ENCODE peak calls at places on chromosomes 12 and 14, in six cellular contexts. S is IMR-90, R is H9, E is mesendoderm, X is neuronal stem cell, O is H1. K is an unnamed sample.

GRCh38 chr14:55152052-55152753 is 23.2 kb downstream of the LGALS3 start:
- DNase-seq in S (peak; percentile 81), R (no peak), E (no peak), X (no peak), O (no peak), K (peak; percentile 60)

GRCh38 chr12:42386310-42386709 is 60.3 kb downstream of the PPHLN1 start:
- DNase-seq in S (no peak), R (no peak), E (peak; percentile 16), X (no peak), O (no peak), K (no peak)

GRCh38 chr12:47856094-47856493 is 36.4 kb upstream of the HDAC7 start:
- DNase-seq in S (no peak), R (no peak), E (no peak), X (no peak), O (no peak), K (no peak)

GRCh38 chr12:56146492-56147460 is 5.6 kb upstream of the MYL6B start:
- DNase-seq in S (no peak), R (no peak), E (no peak), X (no peak), O (no peak), K (no peak)

GRCh38 chr12:95788637-95789036 is 1.9 kb downstream of the NTN4 start:
- DNase-seq in S (peak; percentile 68), R (no peak), E (no peak), X (no peak), O (no peak), K (peak; percentile 47)

GRCh38 chr12:13559318-13559978 is 362.9 kb downstream of the EMP1 start:
- DNase-seq in S (no peak), R (no peak), E (no peak), X (no peak), O (no peak), K (no peak)

GRCh38 chr14:72699852-72700257 is 194.0 kb downstream of the DPF3 start:
- DNase-seq in S (peak; percentile 83), R (no peak), E (peak; percentile 36), X (no peak), O (no peak), K (peak; percentile 70)

GRCh38 chr12:123269395-123269892 is 2.2 kb downstream of the CDK2AP1 start:
- DNase-seq in S (peak; percentile 61), R (peak; percentile 78), E (peak; percentile 90), X (peak; percentile 82), O (peak; percentile 81), K (peak; percentile 81)

GRCh38 chr12:27305673-27306504 is 26.7 kb upstream of the BMAL2 start:
- DNase-seq in S (peak; percentile 65), R (no peak), E (peak; percentile 27), X (no peak), O (no peak), K (peak; percentile 58)

GRCh38 chr14:52129733-52130132 is 60.9 kb upstream of the NID2 start:
- DNase-seq in S (no peak), R (no peak), E (no peak), X (no peak), O (no peak), K (peak; percentile 90)

GRCh38 chr14:96272777-96273471 is 16.9 kb downstream of the BDKRB1 start:
- DNase-seq in S (peak; percentile 76), R (peak; percentile 3), E (no peak), X (no peak), O (peak; percentile 16), K (no peak)

GRCh38 chr14:102201369-102201748 is 61.7 kb downstream of the WDR20 start:
- DNase-seq in S (no peak), R (no peak), E (no peak), X (no peak), O (no peak), K (no peak)

GRCh38 chr12:105292705-105293104 is 37.8 kb upstream of the C12orf75 start:
- DNase-seq in S (peak; percentile 31), R (no peak), E (no peak), X (no peak), O (no peak), K (no peak)

GRCh38 chr12:21580748-21581495 is 23.7 kb downstream of the GYS2 start:
- DNase-seq in S (no peak), R (no peak), E (no peak), X (no peak), O (no peak), K (no peak)

GRCh38 chr12:117098361-117099217 is 627 bp downstream of the TESC start:
- DNase-seq in S (no peak), R (no peak), E (no peak), X (no peak), O (peak; percentile 62), K (no peak)

GRCh38 chr12:117097159-117097558 is 2.1 kb downstream of the TESC start:
- DNase-seq in S (no peak), R (no peak), E (no peak), X (no peak), O (no peak), K (no peak)

GRCh38 chr12:117098071-117098360 is 1.2 kb downstream of the TESC start:
- DNase-seq in S (no peak), R (no peak), E (no peak), X (no peak), O (no peak), K (no peak)

GRCh38 chr12:117093918-117094630 is 5.1 kb downstream of the TESC start:
- DNase-seq in S (no peak), R (no peak), E (no peak), X (no peak), O (no peak), K (no peak)

GRCh38 chr12:117096643-117097042 is 2.6 kb downstream of the TESC start:
- DNase-seq in S (no peak), R (no peak), E (no peak), X (no peak), O (no peak), K (no peak)
- H2BK15ac ChIP-seq in S (no peak overlapping the region), R (no peak overlapping the region), E (no peak overlapping the region), X (no peak overlapping the region), O (no peak overlapping the region), K (no peak overlapping the region)

GRCh38 chr14:100148837-100149731 is 10.4 kb downstream of the DEGS2 start:
- DNase-seq in S (no peak), R (no peak), E (no peak), X (no peak), O (no peak), K (no peak)

GRCh38 chr14:100152091-100152490 is 7.4 kb downstream of the DEGS2 start:
- DNase-seq in S (no peak), R (no peak), E (no peak), X (no peak), O (no peak), K (no peak)

GRCh38 chr14:100150932-100151587 is 8.4 kb downstream of the DEGS2 start:
- DNase-seq in S (no peak), R (no peak), E (no peak), X (no peak), O (no peak), K (no peak)

GRCh38 chr14:100147691-100148464 is 11.6 kb downstream of the DEGS2 start:
- DNase-seq in S (no peak), R (no peak), E (no peak), X (no peak), O (no peak), K (no peak)

GRCh38 chr14:100149789-100150611 is 9.4 kb downstream of the DEGS2 start:
- DNase-seq in S (no peak), R (no peak), E (no peak), X (no peak), O (no peak), K (no peak)
- H3K9ac ChIP-seq in S (no peak overlapping the region), R (no peak overlapping the region), E (no peak overlapping the region), X (peak overlapping the region; percentile 72), O (no peak overlapping the region), K (no peak overlapping the region)

GRCh38 chr12:112936927-112937326 is 1.3 kb upstream of the OAS3 start:
- DNase-seq in S (no peak), R (no peak), E (no peak), X (no peak), O (no peak), K (peak; percentile 14)
- H2BK15ac ChIP-seq in S (no peak overlapping the region), R (no peak overlapping the region), E (no peak overlapping the region), X (no peak overlapping the region), O (no peak overlapping the region), K (no peak overlapping the region)

GRCh38 chr12:93802698-93803097 is 125.5 kb downstream of the CRADD start:
- DNase-seq in S (peak; percentile 47), R (no peak), E (peak; percentile 47), X (no peak), O (no peak), K (no peak)
- H3K9ac ChIP-seq in S (no peak overlapping the region), R (no peak overlapping the region), E (no peak overlapping the region), X (no peak overlapping the region), O (no peak overlapping the region), K (peak overlapping the region; percentile 74)

GRCh38 chr12:19652391-19652790 is 213.1 kb downstream of the AEBP2 start:
- DNase-seq in S (peak; percentile 46), R (no peak), E (no peak), X (no peak), O (no peak), K (peak; percentile 14)
- H2BK15ac ChIP-seq in S (peak overlapping the region; percentile 42), R (no peak overlapping the region), E (no peak overlapping the region), X (no peak overlapping the region), O (no peak overlapping the region), K (no peak overlapping the region)

GRCh38 chr12:4679711-4680110 is 30.8 kb downstream of the NDUFA9 start:
- DNase-seq in S (no peak), R (no peak), E (no peak), X (no peak), O (no peak), K (no peak)
- H3K9ac ChIP-seq in S (no peak overlapping the region), R (no peak overlapping the region), E (no peak overlapping the region), X (no peak overlapping the region), O (no peak overlapping the region), K (no peak overlapping the region)